ENCODE peak calls at places on chromosomes 16 and 17, in ten cellular contexts. R is astrocyte; F is sigmoid colon; P is body of pancreas; V is adrenal gland; T is right lobe of liver; J is SK-N-SH; B is right atrium auricular region; O is CD8-positive, alpha-beta T cell; G is uterus. A is an unnamed sample.
A peak's percentile ranks its signal among the peaks of the same experiment; 100 is the strongest.

GRCh38 chr17:26731005-26731921 is 562.7 kb upstream of the WSB1 start:
- DNase-seq in F (no peak), T (peak; percentile 36), R (no peak), J (peak; percentile 3), V (no peak), G (no peak), B (no peak), O (no peak), P (no peak), A (no peak)

GRCh38 chr17:59001158-59001814 is 105.4 kb downstream of the TRIM37 start:
- DNase-seq in J (no peak), R (peak; percentile 82), F (no peak), B (peak; percentile 64), T (peak; percentile 58), P (peak; percentile 39), V (peak; percentile 77), G (no peak), O (peak; percentile 50), A (no peak)

GRCh38 chr16:86158688-86159360 is 259.9 kb downstream of the IRF8 start:
- DNase-seq in O (no peak), R (no peak), J (no peak), V (no peak), B (no peak), G (no peak), P (no peak), F (no peak), T (no peak), A (no peak)

GRCh38 chr17:68383443-68384321 is 73.6 kb downstream of the WIPI1 start:
- DNase-seq in P (no peak), V (no peak), R (peak; percentile 93), J (no peak), O (no peak), F (peak; percentile 58), T (peak; percentile 65), G (peak; percentile 56), B (no peak), A (peak; percentile 89)

GRCh38 chr17:61635913-61636432 is 45.0 kb upstream of the NACA2 start:
- DNase-seq in R (peak; percentile 16), T (peak; percentile 51), F (no peak), V (peak; percentile 42), G (no peak), P (peak; percentile 53), B (no peak), J (peak; percentile 28), O (peak; percentile 11), A (peak; percentile 30)

GRCh38 chr17:78214706-78215061 is 631 bp downstream of the BIRC5 start:
- DNase-seq in G (no peak), V (no peak), J (no peak), P (no peak), R (no peak), T (no peak), B (no peak), O (no peak), F (no peak), A (no peak)

GRCh38 chr17:42075789-42076188 is 22.5 kb downstream of the ZNF385C start:
- DNase-seq in T (no peak), G (no peak), F (no peak), V (no peak), R (no peak), B (no peak), J (no peak), O (no peak), P (no peak), A (no peak)

GRCh38 chr17:55283256-55283965 is 18.7 kb downstream of the HLF start:
- DNase-seq in T (peak; percentile 74), F (no peak), V (no peak), P (no peak), G (no peak), O (no peak), R (peak; percentile 30), B (no peak), J (no peak), A (no peak)

GRCh38 chr17:69608114-69608513 is 193.6 kb downstream of the MAP2K6 start:
- DNase-seq in R (no peak), T (no peak), O (no peak), G (no peak), B (no peak), V (no peak), P (no peak), J (no peak), F (no peak), A (no peak)

GRCh38 chr17:60613325-60613724 is 13.3 kb downstream of the PPM1D start:
- DNase-seq in O (no peak), T (no peak), R (no peak), P (no peak), G (no peak), F (no peak), J (no peak), V (no peak), B (no peak), A (no peak)

GRCh38 chr17:3773966-3774365 is 27.0 kb downstream of the ITGAE start:
- DNase-seq in P (no peak), V (no peak), O (no peak), T (no peak), J (no peak), R (no peak), G (no peak), B (no peak), F (no peak), A (no peak)

GRCh38 chr17:44772308-44773024 is 13.7 kb downstream of the ADAM11 start:
- DNase-seq in O (no peak), V (no peak), P (no peak), F (no peak), R (no peak), G (no peak), T (no peak), J (no peak), B (no peak), A (no peak)

GRCh38 chr16:86222965-86223551 is 287.3 kb upstream of the FOXF1 start:
- DNase-seq in O (no peak), P (no peak), G (no peak), F (peak; percentile 61), J (no peak), T (no peak), V (no peak), R (peak; percentile 88), B (no peak), A (peak; percentile 95)

GRCh38 chr16:75264531-75264998 is 13.1 kb upstream of the BCAR1 start:
- DNase-seq in T (no peak), R (no peak), P (peak; percentile 64), F (peak; percentile 81), B (no peak), V (peak; percentile 54), O (no peak), G (no peak), J (peak; percentile 76), A (no peak)

GRCh38 chr16:75264999-75265910 is 13.8 kb upstream of the BCAR1 start:
- DNase-seq in B (no peak), P (peak; percentile 74), V (peak; percentile 70), R (no peak), J (peak; percentile 76), O (no peak), G (peak; percentile 53), F (peak; percentile 82), T (peak; percentile 76), A (peak; percentile 48)

GRCh38 chr16:75267631-75268264 is 16.3 kb upstream of the BCAR1 start:
- DNase-seq in B (no peak), O (no peak), P (peak; percentile 89), J (peak; percentile 38), F (peak; percentile 82), V (peak; percentile 90), T (no peak), R (no peak), G (no peak), A (peak; percentile 79)

GRCh38 chr16:75265911-75266701 is 14.7 kb upstream of the BCAR1 start:
- DNase-seq in R (no peak), J (peak; percentile 99), O (no peak), G (peak; percentile 84), V (peak; percentile 76), F (peak; percentile 90), P (peak; percentile 82), B (no peak), T (peak; percentile 84), A (peak; percentile 73)

GRCh38 chr16:75266738-75267630 is 15.6 kb upstream of the BCAR1 start:
- DNase-seq in O (no peak), F (peak; percentile 65), T (peak; percentile 45), P (no peak), V (peak; percentile 11), G (no peak), B (no peak), R (no peak), J (peak; percentile 50), A (no peak)
- H3K4me3 ChIP-seq in O (no peak overlapping the region), F (no peak overlapping the region), T (peak overlapping the region; percentile 95), P (no peak overlapping the region), V (no peak overlapping the region), G (no peak overlapping the region), B (peak overlapping the region; percentile 96), R (no peak overlapping the region), J (peak overlapping the region; percentile 92), A (no peak overlapping the region)

GRCh38 chr17:82948957-82949356 is 109.1 kb upstream of the ZNF750 start:
- DNase-seq in P (no peak), V (no peak), T (peak; percentile 16), F (peak; percentile 19), R (no peak), J (no peak), G (no peak), B (no peak), O (no peak), A (no peak)
- H3K9me3 ChIP-seq in P (no peaks in the 10 kb centered on the region), V (peaks cover 21% of the 10 kb centered on the region), T (no peaks in the 10 kb centered on the region), F (peaks cover 22% of the 10 kb centered on the region), R (peaks cover 24% of the 10 kb centered on the region), J (peaks cover 23% of the 10 kb centered on the region), G (peaks cover 22% of the 10 kb centered on the region), B (peaks cover 8% of the 10 kb centered on the region), O (peaks cover 13% of the 10 kb centered on the region), A (peaks cover 62% of the 10 kb centered on the region)

GRCh38 chr17:48207776-48208175 is 100.2 kb downstream of the SNX11 start:
- DNase-seq in J (no peak), V (no peak), R (no peak), B (no peak), G (no peak), P (no peak), F (no peak), T (no peak), O (no peak), A (no peak)
- H3K27me3 ChIP-seq in J (peaks cover 77% of the 10 kb centered on the region), V (no peaks in the 10 kb centered on the region), R (peaks cover 12% of the 10 kb centered on the region), B (no peaks in the 10 kb centered on the region), G (no peaks in the 10 kb centered on the region), P (no peaks in the 10 kb centered on the region), F (no peaks in the 10 kb centered on the region), T (no peaks in the 10 kb centered on the region), O (no peaks in the 10 kb centered on the region), A (no peaks in the 10 kb centered on the region)

DNA sequence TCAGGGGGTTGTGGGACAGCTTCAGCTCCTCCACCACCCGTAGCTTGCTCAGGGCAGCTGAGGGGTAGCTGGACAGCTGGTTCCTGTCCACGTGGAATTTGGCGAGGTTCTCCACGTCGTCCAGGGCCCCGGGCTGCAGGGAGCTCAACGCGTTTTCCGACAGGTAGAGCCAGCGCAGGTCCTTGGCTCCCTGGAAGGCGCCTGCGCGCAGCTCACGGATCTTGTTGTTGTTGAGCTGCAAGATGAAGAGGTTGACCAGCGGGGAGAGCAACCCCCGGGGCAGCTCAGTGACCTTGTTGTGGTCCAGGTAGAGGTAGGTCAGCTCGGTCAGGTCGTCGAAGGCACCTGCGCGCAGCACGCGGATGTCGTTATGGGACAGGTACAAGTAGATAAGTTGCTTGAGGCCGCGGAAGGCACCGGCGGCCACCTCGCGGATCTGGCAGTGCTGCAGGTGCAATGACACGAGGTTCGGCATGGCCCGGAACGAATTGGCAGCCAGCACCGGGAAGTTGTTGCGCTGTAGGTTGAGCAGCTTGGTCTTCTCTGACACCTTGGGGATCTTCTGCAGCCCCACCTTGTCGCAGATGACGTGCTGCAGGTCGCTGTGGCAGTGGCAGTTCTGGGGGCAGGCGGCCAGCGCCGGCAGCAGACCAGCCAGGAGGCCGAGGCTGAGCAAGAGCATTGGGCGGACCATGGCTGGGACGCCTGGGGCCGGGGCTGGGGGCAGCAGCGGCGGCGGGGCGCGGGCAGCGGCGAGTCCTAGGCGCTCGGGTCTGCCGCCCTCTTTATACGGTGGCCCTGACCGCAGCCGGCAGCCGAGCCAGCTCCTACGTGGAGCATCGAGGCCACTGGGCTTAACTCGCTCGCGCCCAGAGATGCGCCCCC is at the start of gene CHAD:
- DNase-seq in V (peak; percentile 49), R (no peak), F (peak; percentile 64), P (no peak), J (peak; percentile 87), G (no peak), O (no peak), T (peak; percentile 56), B (no peak), A (no peak)
- H3K4me3 ChIP-seq in V (no peak within 1 kb of the TSS), R (peak within 1 kb of the TSS; percentile 28), F (no peak within 1 kb of the TSS), P (no peak within 1 kb of the TSS), J (no peak within 1 kb of the TSS), G (peak within 1 kb of the TSS; percentile 18), O (peak within 1 kb of the TSS; percentile 4), T (no peak within 1 kb of the TSS), B (peak within 1 kb of the TSS; percentile 47), A (no peak within 1 kb of the TSS)

A was measured in MG63.